ENCODE peak calls at places on chromosome 20, in eight cellular contexts. E is colonic mucosa; O is body of pancreas; G is CD8-positive, alpha-beta memory T cell; T is coronary artery; P is fibroblast of lung; D is naive thymus-derived CD4-positive, alpha-beta T cell; C is heart right ventricle. Z is an unnamed sample.

GRCh38 chr20:18639501-18639979 is 51.7 kb downstream of the DTD1 start:
- DNase-seq in P (no peak), D (no peak), C (peak), O (no peak), T (no peak), G (no peak), E (no peak), Z (no peak)

GRCh38 chr20:16124911-16125776 is 448.1 kb downstream of the KIF16B start:
- DNase-seq in P (no peak), T (no peak), D (no peak), E (no peak), C (no peak), G (no peak), O (no peak), Z (no peak)

GRCh38 chr20:38875170-38875993 is 50.8 kb upstream of the FAM83D start:
- DNase-seq in E (peak), C (peak), O (peak), P (no peak), D (peak), T (no peak), G (peak), Z (no peak)

GRCh38 chr20:51565741-51566140 is 23.2 kb upstream of the NFATC2 start:
- DNase-seq in O (no peak), D (no peak), E (no peak), T (no peak), P (peak), C (no peak), G (no peak), Z (no peak)

GRCh38 chr20:62736407-62737071 is 27.9 kb downstream of the NTSR1 start:
- DNase-seq in C (no peak), D (no peak), E (no peak), T (no peak), P (no peak), O (no peak), G (no peak), Z (no peak)

GRCh38 chr20:22333885-22334545 is 250.4 kb downstream of the FOXA2 start:
- DNase-seq in E (peak), D (no peak), T (no peak), G (no peak), C (peak), O (peak), P (peak), Z (peak)

GRCh38 chr20:23507346-23507745 is 16.4 kb downstream of the CST8 start:
- DNase-seq in T (no peak), E (no peak), P (no peak), D (no peak), O (no peak), G (no peak), C (no peak), Z (no peak)

GRCh38 chr20:37504404-37505096 is 16.5 kb upstream of the NNAT start:
- DNase-seq in G (no peak), O (no peak), T (no peak), D (no peak), C (no peak), P (no peak), E (no peak), Z (no peak)

GRCh38 chr20:53083411-53083810 is 111.3 kb downstream of the TSHZ2 start:
- DNase-seq in O (no peak), T (no peak), C (no peak), P (no peak), D (no peak), G (no peak), E (no peak), Z (no peak)

GRCh38 chr20:29419378-29419777 is 1838.1 kb upstream of the DEFB115 start:
- DNase-seq in O (no peak), E (no peak), P (no peak), D (no peak), G (no peak), T (no peak), C (no peak), Z (no peak)

GRCh38 chr20:14062786-14063185 is 67.5 kb downstream of the MACROD2 start:
- DNase-seq in G (no peak), O (no peak), T (no peak), C (no peak), E (no peak), D (no peak), P (peak), Z (no peak)

GRCh38 chr20:62143976-62144825 is 632 bp downstream of the SS18L1 start:
- DNase-seq in G (no peak), D (peak), O (peak), C (peak), E (peak), T (peak), P (peak), Z (peak)

GRCh38 chr20:44477151-44477550 is 1.5 kb downstream of the TTPAL start:
- DNase-seq in E (no peak), G (no peak), O (no peak), T (no peak), D (no peak), P (peak), C (no peak), Z (no peak)
- H3K27ac ChIP-seq in E (no peak), G (no peak), O (no peak), T (peak), D (peak), P (no peak), C (no peak), Z (no peak)

GRCh38 chr20:57707320-57707719 is 2.5 kb downstream of the PMEPA1 start:
- DNase-seq in G (no peak), O (no peak), T (no peak), P (no peak), C (no peak), E (no peak), D (no peak), Z (no peak)
- H3K4me3 ChIP-seq in G (no peak), O (no peak), T (peak), P (no peak), C (peak), E (peak), D (no peak), Z (no peak)

GRCh38 chr20:2840138-2840966 is at the start of the genes PCED1A and VPS16:
- DNase-seq in P (peak), T (peak), G (peak), C (peak), O (peak), D (peak), E (peak), Z (peak)

GRCh38 chr20:2838170-2838797 is 2.2 kb downstream of the PCED1A start:
- DNase-seq in C (no peak), G (no peak), P (no peak), E (no peak), O (no peak), T (peak), D (no peak), Z (no peak)

GRCh38 chr20:2838847-2839671 is 1.4 kb downstream of the PCED1A start:
- DNase-seq in O (no peak), G (no peak), C (no peak), D (no peak), P (no peak), E (no peak), T (peak), Z (no peak)

GRCh38 chr20:2840967-2841531 is 504 bp downstream of the VPS16 start:
- DNase-seq in C (peak), G (peak), T (peak), E (peak), D (no peak), P (peak), O (peak), Z (peak)

DNA sequence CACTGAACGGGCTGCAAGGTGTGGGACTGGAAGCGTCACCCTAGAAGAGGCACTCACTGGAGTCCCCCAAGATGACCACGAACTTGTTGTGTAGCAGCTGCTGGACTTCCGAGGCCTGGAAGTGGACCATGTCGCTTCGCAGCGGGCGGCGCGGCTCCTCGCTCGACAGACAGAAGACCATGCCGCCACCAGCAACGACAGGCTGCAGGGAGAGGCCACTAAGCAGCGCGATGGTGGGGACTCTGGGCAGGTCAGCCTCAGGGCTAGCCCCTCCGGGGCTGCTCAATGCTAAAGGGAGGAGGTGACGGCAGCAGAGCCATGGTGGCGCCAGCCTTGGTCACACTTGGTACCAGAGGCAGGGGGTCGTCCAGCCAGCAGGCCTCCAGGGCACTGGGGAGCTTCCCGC is 720 bp downstream of the PCED1A start:
- DNase-seq in O (no peak), D (no peak), T (no peak), P (no peak), G (no peak), E (no peak), C (no peak), Z (no peak)
- H3K27ac ChIP-seq in O (no peak), D (peak), T (peak), P (peak), G (no peak), E (peak), C (peak), Z (peak)

GRCh38 chr20:2655331-2656116 is 3.1 kb downstream of the NOP56 start:
- DNase-seq in P (no peak), E (no peak), C (no peak), T (no peak), G (no peak), D (no peak), O (no peak), Z (no peak)

GRCh38 chr20:2654831-2655230 is 2.4 kb downstream of the NOP56 start:
- DNase-seq in O (no peak), E (no peak), T (no peak), G (no peak), P (no peak), D (no peak), C (no peak), Z (no peak)

GRCh38 chr20:2653511-2654383 is 1.3 kb downstream of the NOP56 start:
- DNase-seq in P (no peak), G (no peak), C (no peak), E (no peak), O (no peak), D (no peak), T (no peak), Z (no peak)

GRCh38 chr20:2652724-2653510 is 485 bp downstream of the NOP56 start:
- DNase-seq in T (no peak), P (no peak), C (no peak), G (no peak), O (no peak), E (peak), D (no peak), Z (peak)

GRCh38 chr20:2654384-2654822 is 2.0 kb downstream of the NOP56 start:
- DNase-seq in C (no peak), E (no peak), P (no peak), T (no peak), D (no peak), G (no peak), O (no peak), Z (no peak)
- H3K4me3 ChIP-seq in C (no peak), E (peak), P (peak), T (peak), D (peak), G (no peak), O (no peak), Z (no peak)

DNA sequence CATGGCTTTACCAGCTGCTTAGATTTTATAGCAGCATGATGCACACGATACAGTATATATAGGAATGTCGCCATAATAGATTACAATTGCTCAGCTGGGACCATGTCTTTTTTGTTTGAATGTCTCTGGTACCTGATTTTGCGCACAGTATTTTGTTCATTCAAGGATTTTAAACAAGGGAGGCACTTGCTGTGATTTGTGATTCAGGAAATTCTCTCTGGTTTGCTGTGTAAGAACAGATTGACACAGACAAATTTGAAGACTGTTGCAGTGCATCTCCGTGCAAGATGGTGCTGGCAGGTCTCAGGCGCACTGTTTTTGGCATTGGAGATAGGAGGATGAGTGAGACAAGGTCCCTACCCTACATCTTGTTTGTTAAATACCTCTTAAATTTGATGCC is 2.4 kb downstream of the MAPRE1 start:
- DNase-seq in T (no peak), G (no peak), O (no peak), P (no peak), E (no peak), D (no peak), C (no peak), Z (no peak)
- H3K27ac ChIP-seq in T (no peak), G (no peak), O (no peak), P (peak), E (no peak), D (peak), C (peak), Z (no peak)

GRCh38 chr20:36093025-36093803 is 61.3 kb upstream of the EPB41L1 start:
- DNase-seq in T (no peak), G (peak), P (peak), O (peak), D (peak), E (peak), C (peak), Z (peak)

GRCh38 chr20:36093804-36094145 is 60.8 kb upstream of the EPB41L1 start:
- DNase-seq in P (no peak), C (no peak), D (no peak), O (no peak), G (no peak), E (no peak), T (no peak), Z (no peak)

GRCh38 chr20:36096404-36096799 is 58.1 kb upstream of the EPB41L1 start:
- DNase-seq in C (no peak), E (no peak), G (no peak), T (no peak), O (no peak), P (peak), D (no peak), Z (no peak)

GRCh38 chr20:36092424-36093024 is 62.0 kb upstream of the EPB41L1 start:
- DNase-seq in D (no peak), C (no peak), T (no peak), O (peak), G (no peak), P (peak), E (no peak), Z (no peak)

GRCh38 chr20:36094497-36094896 is 60.0 kb upstream of the EPB41L1 start:
- DNase-seq in T (no peak), O (no peak), G (no peak), C (peak), D (no peak), E (peak), P (peak), Z (no peak)
- H3K4me3 ChIP-seq in T (peak), O (no peak), G (no peak), C (peak), D (no peak), E (no peak), P (no peak), Z (peak)

GRCh38 chr20:47120346-47120745 is 225.7 kb downstream of the EYA2 start:
- DNase-seq in O (no peak), P (no peak), G (no peak), E (no peak), T (no peak), D (no peak), C (no peak), Z (no peak)

GRCh38 chr20:47117325-47117724 is 222.7 kb downstream of the EYA2 start:
- DNase-seq in O (no peak), P (no peak), T (no peak), D (no peak), C (no peak), E (no peak), G (no peak), Z (no peak)

GRCh38 chr20:47118201-47118600 is 223.6 kb downstream of the EYA2 start:
- DNase-seq in G (no peak), O (no peak), P (peak), T (no peak), D (no peak), C (peak), E (no peak), Z (no peak)

GRCh38 chr20:47117789-47118188 is 223.1 kb downstream of the EYA2 start:
- DNase-seq in D (no peak), C (no peak), T (no peak), P (peak), O (no peak), E (no peak), G (no peak), Z (no peak)

GRCh38 chr20:47118641-47119040 is 224.0 kb downstream of the EYA2 start:
- DNase-seq in O (no peak), T (no peak), D (no peak), G (no peak), E (no peak), P (no peak), C (no peak), Z (no peak)
- H3K27ac ChIP-seq in O (no peak), T (peak), D (no peak), G (no peak), E (no peak), P (no peak), C (peak), Z (no peak)

Z was measured in Peyer's patch.